ENCODE peak calls at places on chromosome 7, in six cellular contexts. O, L, D, T, H and I are unnamed samples.
A peak's percentile ranks its signal among the peaks of the same experiment; 100 is the strongest.

GRCh38 chr7:106417273-106417902 is 132.6 kb upstream of the NAMPT start:
- DNase-seq in L (no peak), D (no peak), H (no peak), O (no peak), T (no peak), I (no peak)

GRCh38 chr7:37445800-37446199 is 2.9 kb downstream of the ELMO1 start:
- DNase-seq in D (no peak), L (no peak), H (no peak), O (no peak), T (no peak), I (no peak)

GRCh38 chr7:25860206-25860881 is 291.7 kb upstream of the NFE2L3 start:
- DNase-seq in O (no peak), D (no peak), H (no peak), L (no peak), T (no peak), I (no peak)

GRCh38 chr7:47965456-47965855 is 14.0 kb downstream of the HUS1 start:
- DNase-seq in H (no peak), D (no peak), L (no peak), O (no peak), T (no peak), I (no peak)

GRCh38 chr7:129825005-129825553 is 127.7 kb downstream of the UBE2H start:
- DNase-seq in L (peak; percentile 42), O (peak; percentile 51), T (peak; percentile 52), D (peak; percentile 84), H (no peak), I (peak; percentile 53)

GRCh38 chr7:47945261-47946015 is 2.8 kb downstream of the PKD1L1 start:
- DNase-seq in D (peak; percentile 41), T (peak; percentile 41), L (no peak), O (peak; percentile 70), H (peak; percentile 70), I (peak; percentile 41)

GRCh38 chr7:68868975-68869374 is 729.3 kb upstream of the AUTS2 start:
- DNase-seq in L (no peak), H (no peak), T (no peak), D (no peak), O (no peak), I (no peak)

GRCh38 chr7:108603922-108604684 is 34.4 kb downstream of the DNAJB9 start:
- DNase-seq in T (no peak), H (no peak), L (no peak), D (no peak), O (peak; percentile 26), I (no peak)

GRCh38 chr7:139328375-139328774 is 12.8 kb upstream of the FMC1 start:
- DNase-seq in O (no peak), H (no peak), D (no peak), L (no peak), T (peak; percentile 70), I (no peak)

GRCh38 chr7:151792011-151792410 is 84.9 kb downstream of the PRKAG2 start:
- DNase-seq in T (no peak), O (no peak), H (no peak), D (no peak), L (no peak), I (no peak)

GRCh38 chr7:68691261-68692216 is 906.7 kb upstream of the AUTS2 start:
- DNase-seq in T (peak; percentile 97), L (no peak), O (no peak), H (no peak), D (no peak), I (no peak)

GRCh38 chr7:107742678-107743566 is 1.0 kb upstream of the CBLL1 start:
- DNase-seq in D (peak; percentile 59), L (no peak), O (no peak), T (no peak), H (no peak), I (peak; percentile 86)

GRCh38 chr7:138889566-138889965 is 91.6 kb upstream of the ATP6V0A4 start:
- DNase-seq in O (no peak), D (no peak), T (peak; percentile 70), L (no peak), H (no peak), I (no peak)

GRCh38 chr7:101650579-101651081 is 21.5 kb upstream of the MYL10 start:
- DNase-seq in T (no peak), O (no peak), D (no peak), H (no peak), L (no peak), I (no peak)

GRCh38 chr7:3650844-3651243 is 349.8 kb downstream of the SDK1 start:
- DNase-seq in T (peak; percentile 51), O (no peak), H (no peak), D (no peak), L (no peak), I (no peak)

GRCh38 chr7:143214789-143215679 is 6.8 kb upstream of the TAS2R40 start:
- DNase-seq in D (peak; percentile 90), O (peak; percentile 85), L (peak; percentile 60), T (peak; percentile 71), H (peak; percentile 23), I (peak; percentile 87)